ENCODE peak calls at places on chromosomes 1 and 21, in seven cellular contexts. One of them, this sample, is unnamed.
A peak's percentile ranks its signal among the peaks of the same experiment; 100 is the strongest.

GRCh38 chr21:46141767-46142580 is 13.4 kb downstream of the FTCD start:
- DNase-seq in mesendoderm: peak; percentile 27
- DNase-seq in IMR-90: no peak
- DNase-seq in neuronal stem cell: no peak
- DNase-seq in mesenchymal stem cell: no peak
- DNase-seq in H9: no peak
- DNase-seq in H1: no peak
- DNase-seq in this sample: no peak

GRCh38 chr1:155136728-155137127 is 1.1 kb downstream of the SLC50A1 start:
- DNase-seq in mesendoderm: no peak
- DNase-seq in IMR-90: no peak
- DNase-seq in neuronal stem cell: no peak
- DNase-seq in mesenchymal stem cell: no peak
- DNase-seq in H9: no peak
- DNase-seq in H1: no peak
- DNase-seq in this sample: no peak

GRCh38 chr1:42259739-42260064 is 75.3 kb downstream of the FOXJ3 start:
- DNase-seq in mesendoderm: no peak
- DNase-seq in IMR-90: peak; percentile 42
- DNase-seq in neuronal stem cell: no peak
- DNase-seq in mesenchymal stem cell: peak; percentile 56
- DNase-seq in H9: no peak
- DNase-seq in H1: no peak
- DNase-seq in this sample: no peak

GRCh38 chr1:228872080-228872479 is 136.8 kb downstream of the RHOU start:
- DNase-seq in mesendoderm: no peak
- DNase-seq in IMR-90: no peak
- DNase-seq in neuronal stem cell: no peak
- DNase-seq in mesenchymal stem cell: no peak
- DNase-seq in H9: no peak
- DNase-seq in H1: no peak
- DNase-seq in this sample: peak; percentile 86

GRCh38 chr1:212613440-212614335 is 5.1 kb downstream of the ATF3 start:
- DNase-seq in mesendoderm: no peak
- DNase-seq in IMR-90: no peak
- DNase-seq in neuronal stem cell: no peak
- DNase-seq in mesenchymal stem cell: peak; percentile 69
- DNase-seq in H9: no peak
- DNase-seq in H1: no peak
- DNase-seq in this sample: peak; percentile 22

GRCh38 chr1:41915786-41916571 is 2.7 kb downstream of the HIVEP3 start:
- DNase-seq in mesendoderm: no peak
- DNase-seq in IMR-90: no peak
- DNase-seq in neuronal stem cell: no peak
- DNase-seq in mesenchymal stem cell: no peak
- DNase-seq in H9: no peak
- DNase-seq in H1: no peak
- DNase-seq in this sample: no peak

GRCh38 chr1:6163191-6163972 is 16.7 kb downstream of the CHD5 start:
- DNase-seq in mesendoderm: no peak
- DNase-seq in IMR-90: no peak
- DNase-seq in neuronal stem cell: no peak
- DNase-seq in mesenchymal stem cell: no peak
- DNase-seq in H9: no peak
- DNase-seq in H1: no peak
- DNase-seq in this sample: no peak

GRCh38 chr1:210647406-210648333 is 319.0 kb downstream of the HHAT start:
- DNase-seq in mesendoderm: no peak
- DNase-seq in IMR-90: peak; percentile 68
- DNase-seq in neuronal stem cell: no peak
- DNase-seq in mesenchymal stem cell: peak; percentile 45
- DNase-seq in H9: no peak
- DNase-seq in H1: no peak
- DNase-seq in this sample: no peak

GRCh38 chr1:187999973-188000372 is 1171.2 kb downstream of the PLA2G4A start:
- DNase-seq in mesendoderm: peak; percentile 8
- DNase-seq in IMR-90: peak; percentile 17
- DNase-seq in neuronal stem cell: no peak
- DNase-seq in mesenchymal stem cell: no peak
- DNase-seq in H9: no peak
- DNase-seq in H1: no peak
- DNase-seq in this sample: no peak

GRCh38 chr1:25117233-25117823 is 115.0 kb downstream of the SYF2 start:
- DNase-seq in mesendoderm: peak; percentile 83
- DNase-seq in IMR-90: no peak
- DNase-seq in neuronal stem cell: no peak
- DNase-seq in mesenchymal stem cell: no peak
- DNase-seq in H9: peak; percentile 71
- DNase-seq in H1: peak; percentile 38
- DNase-seq in this sample: peak; percentile 62

GRCh38 chr1:67632811-67633478 is 52.1 kb upstream of the GADD45A start:
- DNase-seq in mesendoderm: no peak
- DNase-seq in IMR-90: no peak
- DNase-seq in neuronal stem cell: no peak
- DNase-seq in mesenchymal stem cell: no peak
- DNase-seq in H9: no peak
- DNase-seq in H1: no peak
- DNase-seq in this sample: peak; percentile 78

DNA sequence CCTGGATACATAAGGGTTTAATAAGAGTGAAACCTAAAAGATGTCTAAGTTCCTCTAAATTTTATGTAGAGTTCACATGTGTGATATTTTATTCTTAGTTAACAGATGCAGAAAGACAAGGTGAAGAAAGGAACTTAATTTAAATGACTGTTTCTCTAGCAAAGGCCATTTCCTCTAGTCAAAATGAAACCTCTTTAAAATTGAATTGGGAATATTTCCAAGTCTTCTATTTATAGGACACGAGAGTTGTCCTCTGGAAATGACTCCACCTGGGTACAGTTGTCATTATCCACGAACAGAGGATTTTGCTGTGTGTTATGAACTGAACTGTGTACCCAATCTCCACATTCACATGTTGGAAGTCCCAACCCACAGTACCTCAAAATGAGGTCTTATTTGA is 64.5 kb upstream of the KCNK1 start:
- DNase-seq in mesendoderm: no peak
- DNase-seq in IMR-90: no peak
- DNase-seq in neuronal stem cell: no peak
- DNase-seq in mesenchymal stem cell: no peak
- DNase-seq in H9: no peak
- DNase-seq in H1: no peak
- DNase-seq in this sample: no peak
- H3K18ac ChIP-seq in mesendoderm: no peak overlapping the region
- H3K18ac ChIP-seq in IMR-90: no peak overlapping the region
- H3K18ac ChIP-seq in neuronal stem cell: no peak overlapping the region
- H3K18ac ChIP-seq in mesenchymal stem cell: no peak overlapping the region
- H3K18ac ChIP-seq in H9: no peak overlapping the region
- H3K18ac ChIP-seq in H1: no peak overlapping the region
- H3K18ac ChIP-seq in this sample: no peak overlapping the region

GRCh38 chr1:9155879-9156278 is 27.0 kb upstream of the GPR157 start:
- DNase-seq in mesendoderm: no peak
- DNase-seq in IMR-90: no peak
- DNase-seq in neuronal stem cell: no peak
- DNase-seq in mesenchymal stem cell: no peak
- DNase-seq in H9: no peak
- DNase-seq in H1: no peak
- DNase-seq in this sample: no peak
- H3K18ac ChIP-seq in mesendoderm: no peak overlapping the region
- H3K18ac ChIP-seq in IMR-90: no peak overlapping the region
- H3K18ac ChIP-seq in neuronal stem cell: no peak overlapping the region
- H3K18ac ChIP-seq in mesenchymal stem cell: no peak overlapping the region
- H3K18ac ChIP-seq in H9: no peak overlapping the region
- H3K18ac ChIP-seq in H1: no peak overlapping the region
- H3K18ac ChIP-seq in this sample: no peak overlapping the region

GRCh38 chr1:28265577-28265976 is 6.3 kb downstream of the SESN2 start:
- DNase-seq in mesendoderm: no peak
- DNase-seq in IMR-90: no peak
- DNase-seq in neuronal stem cell: no peak
- DNase-seq in mesenchymal stem cell: no peak
- DNase-seq in H9: no peak
- DNase-seq in H1: no peak
- DNase-seq in this sample: no peak
- H3K18ac ChIP-seq in mesendoderm: no peak overlapping the region
- H3K18ac ChIP-seq in IMR-90: no peak overlapping the region
- H3K18ac ChIP-seq in neuronal stem cell: no peak overlapping the region
- H3K18ac ChIP-seq in mesenchymal stem cell: no peak overlapping the region
- H3K18ac ChIP-seq in H9: no peak overlapping the region
- H3K18ac ChIP-seq in H1: no peak overlapping the region
- H3K18ac ChIP-seq in this sample: no peak overlapping the region

GRCh38 chr1:168227620-168228019 is 1.8 kb downstream of the SFT2D2 start:
- DNase-seq in mesendoderm: no peak
- DNase-seq in IMR-90: no peak
- DNase-seq in neuronal stem cell: no peak
- DNase-seq in mesenchymal stem cell: peak; percentile 59
- DNase-seq in H9: no peak
- DNase-seq in H1: no peak
- DNase-seq in this sample: no peak
- H3K18ac ChIP-seq in mesendoderm: no peak overlapping the region
- H3K18ac ChIP-seq in IMR-90: peak overlapping the region; percentile 52
- H3K18ac ChIP-seq in neuronal stem cell: no peak overlapping the region
- H3K18ac ChIP-seq in mesenchymal stem cell: no peak overlapping the region
- H3K18ac ChIP-seq in H9: no peak overlapping the region
- H3K18ac ChIP-seq in H1: no peak overlapping the region
- H3K18ac ChIP-seq in this sample: no peak overlapping the region

GRCh38 chr1:237205400-237206064 is 163.5 kb downstream of the RYR2 start:
- DNase-seq in mesendoderm: no peak
- DNase-seq in IMR-90: peak; percentile 16
- DNase-seq in neuronal stem cell: no peak
- DNase-seq in mesenchymal stem cell: no peak
- DNase-seq in H9: no peak
- DNase-seq in H1: no peak
- DNase-seq in this sample: no peak
- H3K18ac ChIP-seq in mesendoderm: no peak overlapping the region
- H3K18ac ChIP-seq in IMR-90: no peak overlapping the region
- H3K18ac ChIP-seq in neuronal stem cell: no peak overlapping the region
- H3K18ac ChIP-seq in mesenchymal stem cell: no peak overlapping the region
- H3K18ac ChIP-seq in H9: no peak overlapping the region
- H3K18ac ChIP-seq in H1: no peak overlapping the region
- H3K18ac ChIP-seq in this sample: no peak overlapping the region

DNA sequence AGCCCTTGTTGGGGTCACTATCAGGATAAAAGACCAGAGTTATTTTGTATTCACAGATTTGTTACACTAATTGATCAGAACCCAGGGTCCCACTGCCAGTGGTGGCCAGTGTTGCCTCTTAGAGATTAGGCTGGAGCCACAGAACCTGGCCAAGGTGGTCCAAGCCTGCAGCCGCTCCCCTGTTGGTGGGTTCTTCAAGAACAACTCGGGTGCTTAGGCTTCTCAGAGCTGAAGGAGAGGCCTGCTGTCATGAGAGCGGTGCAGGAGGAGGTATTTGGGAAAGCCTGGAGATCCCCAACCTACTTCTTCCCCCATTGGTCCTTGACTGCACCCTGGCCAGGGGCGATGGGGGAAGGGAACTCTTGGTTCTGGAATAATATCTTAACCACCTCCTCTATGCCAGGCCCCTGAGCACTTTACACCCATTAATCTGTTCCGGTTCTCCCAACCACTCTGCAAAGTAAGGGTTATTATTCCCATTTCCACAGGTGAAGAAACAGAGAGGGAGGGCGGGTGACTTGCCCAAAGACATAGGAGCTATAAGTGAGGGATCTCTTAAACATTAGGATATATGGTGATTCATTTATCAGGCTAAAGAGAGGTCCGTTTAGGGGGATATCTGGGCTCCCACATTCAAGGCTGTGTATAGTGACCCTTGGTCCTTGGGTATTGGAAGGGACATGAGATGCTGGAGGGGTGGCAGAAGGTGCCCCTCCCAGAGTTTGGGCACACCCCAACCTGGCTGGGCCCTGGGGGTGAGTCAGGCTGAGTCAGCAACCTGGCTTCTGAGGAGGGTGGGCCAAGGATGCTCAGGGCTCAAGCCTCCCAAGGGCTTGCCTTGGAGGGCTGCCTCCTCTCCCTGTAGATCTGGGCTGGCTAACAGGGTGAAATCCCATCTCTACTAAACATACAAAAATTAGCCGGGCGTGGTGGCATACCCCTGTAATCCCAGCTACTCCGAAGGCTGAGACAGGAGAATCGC is 5.1 kb downstream of the TRNP1 start:
- DNase-seq in mesendoderm: peak; percentile 64
- DNase-seq in IMR-90: peak; percentile 55
- DNase-seq in neuronal stem cell: no peak
- DNase-seq in mesenchymal stem cell: no peak
- DNase-seq in H9: peak; percentile 49
- DNase-seq in H1: no peak
- DNase-seq in this sample: no peak
- H3K18ac ChIP-seq in mesendoderm: peak overlapping the region; percentile 46
- H3K18ac ChIP-seq in IMR-90: peak overlapping the region; percentile 25
- H3K18ac ChIP-seq in neuronal stem cell: peak overlapping the region; percentile 31
- H3K18ac ChIP-seq in mesenchymal stem cell: peak overlapping the region; percentile 87
- H3K18ac ChIP-seq in H9: peak overlapping the region; percentile 16
- H3K18ac ChIP-seq in H1: peak overlapping the region; percentile 96
- H3K18ac ChIP-seq in this sample: no peak overlapping the region

DNA sequence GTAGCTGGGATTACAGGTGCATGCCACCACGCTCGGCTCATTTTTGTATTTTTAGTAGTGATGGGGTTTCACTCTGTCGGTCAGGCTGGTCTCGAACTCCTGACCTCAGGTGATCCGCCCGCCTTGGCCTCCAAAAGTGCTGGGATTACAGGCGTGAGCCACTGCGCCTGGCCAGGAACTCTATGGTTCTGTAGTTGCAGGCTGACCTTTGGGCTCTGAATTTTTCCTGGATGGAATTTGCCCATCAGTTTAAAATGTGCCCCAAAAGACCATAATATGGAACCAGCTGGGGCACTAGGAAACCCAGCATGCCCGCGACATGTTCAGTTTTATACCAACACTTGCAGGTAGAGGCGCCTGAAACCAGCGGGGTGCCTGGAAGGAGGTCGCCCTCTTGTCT is 1.6 kb upstream of the SCNN1D start:
- DNase-seq in mesendoderm: no peak
- DNase-seq in IMR-90: no peak
- DNase-seq in neuronal stem cell: no peak
- DNase-seq in mesenchymal stem cell: no peak
- DNase-seq in H9: no peak
- DNase-seq in H1: no peak
- DNase-seq in this sample: no peak
- H3K18ac ChIP-seq in mesendoderm: no peak overlapping the region
- H3K18ac ChIP-seq in IMR-90: no peak overlapping the region
- H3K18ac ChIP-seq in neuronal stem cell: no peak overlapping the region
- H3K18ac ChIP-seq in mesenchymal stem cell: no peak overlapping the region
- H3K18ac ChIP-seq in H9: no peak overlapping the region
- H3K18ac ChIP-seq in H1: no peak overlapping the region
- H3K18ac ChIP-seq in this sample: no peak overlapping the region

GRCh38 chr21:25115021-25115420 is 492.3 kb downstream of the MRPL39 start:
- DNase-seq in mesendoderm: no peak
- DNase-seq in IMR-90: peak; percentile 7
- DNase-seq in neuronal stem cell: no peak
- DNase-seq in mesenchymal stem cell: no peak
- DNase-seq in H9: no peak
- DNase-seq in H1: no peak
- DNase-seq in this sample: no peak
- H3K18ac ChIP-seq in mesendoderm: no peak overlapping the region
- H3K18ac ChIP-seq in IMR-90: no peak overlapping the region
- H3K18ac ChIP-seq in neuronal stem cell: no peak overlapping the region
- H3K18ac ChIP-seq in mesenchymal stem cell: no peak overlapping the region
- H3K18ac ChIP-seq in H9: no peak overlapping the region
- H3K18ac ChIP-seq in H1: no peak overlapping the region
- H3K18ac ChIP-seq in this sample: no peak overlapping the region